ENCODE peak calls at places on chromosomes 1 and 21, in four cellular contexts. H is neural progenitor cell, E is GM23338, Q is fibroblast of lung. G is an unnamed sample.
A peak's percentile ranks its signal among the peaks of the same experiment; 100 is the strongest.

GRCh38 chr1:234907585-234908457 is 220.8 kb downstream of the TOMM20 start:
- DNase-seq in H (no peak), E (no peak), Q (peak; percentile 72), G (peak; percentile 51)

GRCh38 chr1:80064524-80064923 is 1058.0 kb upstream of the ADGRL4 start:
- DNase-seq in H (no peak), E (no peak), Q (peak; percentile 57), G (no peak)

GRCh38 chr1:159211331-159212136 is 6.9 kb downstream of the ACKR1 start:
- DNase-seq in H (peak; percentile 73), E (peak; percentile 92), Q (peak; percentile 47), G (peak; percentile 11)

GRCh38 chr1:153984125-153984899 is 1.8 kb downstream of the RAB13 start:
- DNase-seq in H (no peak), E (no peak), Q (no peak), G (no peak)

GRCh38 chr1:28680141-28680540 is 11.6 kb downstream of the GMEB1 start:
- DNase-seq in H (no peak), E (no peak), Q (no peak), G (no peak)

GRCh38 chr1:32764826-32765545 is 52.2 kb downstream of the YARS1 start:
- DNase-seq in H (no peak), E (no peak), Q (no peak), G (no peak)

GRCh38 chr1:172756029-172756428 is 97.1 kb downstream of the FASLG start:
- DNase-seq in H (no peak), E (no peak), Q (no peak), G (no peak)

GRCh38 chr1:81802601-81803422 is 2.1 kb downstream of the ADGRL2 start:
- DNase-seq in H (peak; percentile 76), E (peak; percentile 58), Q (peak; percentile 56), G (no peak)

GRCh38 chr21:41507521-41508414 is at the start of gene TMPRSS2:
- DNase-seq in H (peak; percentile 72), E (peak; percentile 80), Q (no peak), G (no peak)

GRCh38 chr21:17512245-17513213 is at the start of gene CXADR:
- DNase-seq in H (peak; percentile 98), E (peak; percentile 95), Q (peak; percentile 43), G (peak; percentile 89)

GRCh38 chr1:1270813-1271212 is 2.8 kb downstream of the UBE2J2 start:
- DNase-seq in H (no peak), E (no peak), Q (peak; percentile 59), G (no peak)

GRCh38 chr21:46477765-46478164 is 19.1 kb downstream of the DIP2A start:
- DNase-seq in H (no peak), E (no peak), Q (peak; percentile 51), G (no peak)

GRCh38 chr21:28090546-28090945 is 902.1 kb downstream of the LTN1 start:
- DNase-seq in H (no peak), E (no peak), Q (no peak), G (no peak)

GRCh38 chr1:154104433-154105082 is 50.3 kb downstream of the NUP210L start:
- DNase-seq in H (peak; percentile 20), E (peak; percentile 61), Q (no peak), G (no peak)

GRCh38 chr21:33418686-33419085 is 15.5 kb downstream of the IFNGR2 start:
- DNase-seq in H (no peak), E (no peak), Q (no peak), G (no peak)

GRCh38 chr1:165903672-165904071 is 76.3 kb downstream of the UCK2 start:
- DNase-seq in H (no peak), E (no peak), Q (peak; percentile 77), G (no peak)

GRCh38 chr1:167650266-167651160 is 20.5 kb downstream of the RCSD1 start:
- DNase-seq in H (no peak), E (no peak), Q (no peak), G (no peak)

GRCh38 chr1:213513006-213513405 is 462.0 kb downstream of the RPS6KC1 start:
- DNase-seq in H (no peak), E (no peak), Q (no peak), G (no peak)

GRCh38 chr1:10429868-10430215 is 391 bp upstream of the CENPS start:
- DNase-seq in H (no peak), E (no peak), Q (peak; percentile 25), G (no peak)

GRCh38 chr1:91672601-91673161 is 172.0 kb downstream of the CDC7 start:
- DNase-seq in H (no peak), E (no peak), Q (no peak), G (no peak)

GRCh38 chr1:47547753-47548152 is 109.9 kb downstream of the FOXD2 start:
- DNase-seq in H (peak; percentile 45), E (peak; percentile 23), Q (peak; percentile 21), G (no peak)

GRCh38 chr1:32339363-32339978 is 3.4 kb upstream of the MARCKSL1 start:
- DNase-seq in H (no peak), E (no peak), Q (peak; percentile 71), G (no peak)

GRCh38 chr1:36755313-36756230 is 272.9 kb upstream of the CSF3R start:
- DNase-seq in H (no peak), E (no peak), Q (no peak), G (no peak)

GRCh38 chr1:8097077-8097799 is 71.1 kb upstream of the ERRFI1 start:
- DNase-seq in H (no peak), E (no peak), Q (peak; percentile 99), G (peak; percentile 74)

GRCh38 chr1:235639586-235640205 is 9.9 kb downstream of the GNG4 start:
- DNase-seq in H (no peak), E (no peak), Q (no peak), G (no peak)

GRCh38 chr1:200488375-200489165 is 78.7 kb upstream of the ZNF281 start:
- DNase-seq in H (peak; percentile 81), E (peak; percentile 91), Q (peak; percentile 78), G (peak; percentile 68)

GRCh38 chr1:201153474-201154388 is 543 bp downstream of the TMEM9 start:
- DNase-seq in H (no peak), E (peak; percentile 64), Q (peak; percentile 6), G (no peak)

GRCh38 chr1:158830904-158831507 is at the start of gene MNDA:
- DNase-seq in H (no peak), E (no peak), Q (no peak), G (no peak)

GRCh38 chr1:241356519-241357365 is at the start of gene RGS7:
- DNase-seq in H (peak; percentile 86), E (peak; percentile 75), Q (peak; percentile 56), G (peak; percentile 4)

GRCh38 chr1:16236091-16236494 is 890 bp downstream of the CPLANE2 start:
- DNase-seq in H (peak; percentile 46), E (peak; percentile 66), Q (no peak), G (peak; percentile 35)

GRCh38 chr1:91609571-91609970 is 108.9 kb downstream of the CDC7 start:
- DNase-seq in H (no peak), E (no peak), Q (peak; percentile 78), G (no peak)

GRCh38 chr1:181674617-181675016 is 191.3 kb downstream of the CACNA1E start:
- DNase-seq in H (no peak), E (peak; percentile 2), Q (no peak), G (no peak)

DNA sequence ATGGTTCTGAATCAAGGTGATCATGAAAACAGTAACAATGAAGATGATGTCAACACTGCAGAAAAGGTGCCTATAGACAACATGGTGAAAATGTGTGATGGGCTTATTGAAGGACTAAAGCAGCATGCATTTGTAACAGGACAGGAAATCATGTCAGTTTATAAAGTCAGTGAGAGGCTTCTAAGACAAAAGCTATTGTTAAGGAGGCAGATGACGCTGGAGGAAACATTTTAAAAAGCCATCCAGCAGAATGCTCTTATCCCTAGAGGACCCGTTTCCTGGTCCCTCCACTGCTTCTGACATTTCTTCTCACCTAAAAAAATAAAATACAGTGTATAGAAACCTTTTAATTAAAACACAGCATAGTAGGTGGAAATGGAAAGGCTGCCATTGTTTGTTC is 40.9 kb downstream of the CYYR1 start:
- DNase-seq in H (no peak), E (no peak), Q (no peak), G (no peak)
- TF ChIP-seq EZH2 in H (no peak), E (no peak), Q (no peak), G (no peak)

GRCh38 chr1:245156041-245156735 is 1.4 kb downstream of the KIF26B start:
- DNase-seq in H (peak; percentile 95), E (peak; percentile 94), Q (peak; percentile 71), G (peak; percentile 50)
- TF ChIP-seq EZH2 in H (peak; percentile 46), E (no peak), Q (no peak), G (peak; percentile 28)

GRCh38 chr1:3656450-3657095 is 4.3 kb downstream of the TP73 start:
- DNase-seq in H (no peak), E (no peak), Q (no peak), G (no peak)
- TF ChIP-seq EZH2 in H (no peak), E (no peak), Q (no peak), G (no peak)

DNA sequence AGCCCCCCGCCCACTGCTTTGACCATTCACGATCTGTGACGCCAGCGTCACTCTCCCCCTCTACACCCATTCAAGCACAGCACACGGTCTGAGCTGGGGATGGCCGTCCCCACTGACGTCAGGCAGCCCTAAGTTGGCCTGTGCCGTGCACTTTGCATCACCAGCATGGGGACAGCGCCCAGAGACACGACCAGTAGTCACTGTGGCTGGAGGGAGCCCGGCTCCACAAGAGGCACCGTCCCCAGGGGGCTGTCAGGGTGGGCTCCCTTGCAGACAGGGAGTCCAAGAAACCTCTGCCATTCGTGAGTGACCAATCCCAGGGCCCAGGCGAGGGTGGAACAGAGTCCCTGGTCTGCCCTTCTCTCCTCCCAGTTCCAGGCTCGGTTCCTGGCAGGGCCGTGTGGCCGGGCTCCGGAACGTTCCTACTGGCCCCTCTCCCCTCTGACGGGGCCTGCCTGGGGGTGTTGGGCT is 2.3 kb downstream of the KRTAP10-8 start:
- DNase-seq in H (no peak), E (no peak), Q (no peak), G (no peak)
- TF ChIP-seq EZH2 in H (no peak), E (no peak), Q (no peak), G (no peak)

GRCh38 chr1:180530501-180530900 is 28.1 kb upstream of the ACBD6 start:
- DNase-seq in H (no peak), E (peak; percentile 65), Q (peak; percentile 94), G (peak; percentile 39)
- TF ChIP-seq EZH2 in H (no peak), E (no peak), Q (no peak), G (no peak)

DNA sequence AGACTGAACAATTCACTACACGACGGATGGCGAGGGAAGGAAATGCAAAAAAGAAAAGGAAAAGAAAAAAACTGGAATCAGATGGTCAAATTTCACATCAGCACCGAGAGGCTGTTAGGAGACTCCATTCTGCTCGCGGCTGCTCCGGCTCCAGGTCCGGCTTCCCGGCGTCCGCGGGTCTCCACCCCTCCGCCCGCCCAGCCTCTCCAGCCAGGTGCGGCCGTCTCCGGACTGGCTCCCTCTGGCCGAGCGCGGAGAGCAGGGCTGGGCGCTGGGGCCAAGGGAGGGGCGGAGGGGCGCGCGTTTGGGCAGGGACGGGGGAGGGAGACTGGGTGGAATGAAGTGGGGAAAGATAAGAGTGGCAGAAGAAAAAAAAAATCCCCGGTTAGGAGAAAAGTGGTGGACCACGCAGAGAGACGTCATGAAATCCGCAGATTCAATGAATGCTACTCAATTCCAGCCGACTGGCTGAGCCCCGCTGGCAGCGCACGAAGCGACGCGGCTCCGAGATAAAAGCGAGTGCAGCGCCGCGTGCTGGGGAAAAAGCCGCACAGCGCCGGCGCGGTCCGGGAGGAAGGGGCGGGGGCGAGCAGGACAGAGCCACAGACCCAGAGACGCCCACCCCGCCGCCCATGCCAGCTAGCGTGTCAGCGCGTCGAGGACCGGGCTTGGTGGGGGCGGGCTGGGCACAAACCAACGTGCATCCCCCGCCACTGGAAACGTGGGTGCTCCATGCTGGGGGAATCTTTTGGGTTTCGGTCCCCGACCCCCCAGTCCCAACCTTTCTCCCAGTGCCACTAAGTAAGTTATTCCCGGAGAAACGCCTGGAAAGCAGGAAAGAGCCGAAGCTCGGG is at the start of gene KCNJ6:
- DNase-seq in H (peak; percentile 94), E (peak; percentile 94), Q (peak; percentile 41), G (no peak)
- TF ChIP-seq EZH2 in H (peak; percentile 38), E (no peak), Q (no peak), G (no peak)

GRCh38 chr1:41366428-41367101 is 5.3 kb downstream of the FOXO6 start:
- DNase-seq in H (peak; percentile 48), E (no peak), Q (no peak), G (no peak)
- TF ChIP-seq EZH2 in H (peak; percentile 75), E (peak; percentile 55), Q (peak; percentile 90), G (no peak)

G was measured in HepG2.